ENCODE peak calls at places on chromosomes 16 and 17, in ten cellular contexts. J is cardiac muscle cell, S is lung, W is right atrium auricular region, G is left ventricle myocardium inferior, R is ovary, E is heart left ventricle, I is pancreas, B is GM23248, T is tibial artery. A is an unnamed sample. For H3K4me1, the result is how much of the 10 kb centered on the place peaks cover.

GRCh38 chr16:66315210-66315825 is 51.2 kb upstream of the CDH5 start:
- DNase-seq in J (peak), S (peak), W (peak), G (peak), R (peak), E (peak), I (peak), B (peak), T (peak), A (peak)

GRCh38 chr16:21005008-21005407 is 104.4 kb downstream of the LYRM1 start:
- DNase-seq in J (no peak), S (no peak), W (no peak), G (no peak), R (no peak), E (no peak), I (no peak), B (no peak), T (no peak), A (no peak)

GRCh38 chr16:22665803-22666202 is 148.2 kb upstream of the HS3ST2 start:
- DNase-seq in J (no peak), S (no peak), W (peak), G (no peak), R (no peak), E (no peak), I (no peak), B (no peak), T (no peak), A (no peak)

GRCh38 chr16:28494141-28494851 is at the start of gene APOBR:
- DNase-seq in J (no peak), S (peak), W (no peak), G (peak), R (no peak), E (peak), I (no peak), B (no peak), T (no peak), A (no peak)

GRCh38 chr16:5042574-5043171 is 8.9 kb upstream of the NAGPA start:
- DNase-seq in J (peak), S (no peak), W (no peak), G (no peak), R (no peak), E (no peak), I (peak), B (peak), T (no peak), A (no peak)

GRCh38 chr17:59428896-59429460 is 97.5 kb downstream of the YPEL2 start:
- DNase-seq in J (no peak), S (no peak), W (no peak), G (no peak), R (no peak), E (no peak), I (no peak), B (no peak), T (no peak), A (no peak)

GRCh38 chr16:68644715-68645493 is at the start of gene CDH3:
- DNase-seq in J (peak), S (peak), W (no peak), G (no peak), R (peak), E (no peak), I (peak), B (peak), T (no peak), A (peak)

GRCh38 chr16:13557476-13557875 is 362.5 kb upstream of the ERCC4 start:
- DNase-seq in J (no peak), S (no peak), W (no peak), G (no peak), R (no peak), E (no peak), I (no peak), B (no peak), T (no peak), A (no peak)

GRCh38 chr16:27585200-27585599 is 35.3 kb downstream of the KATNIP start:
- DNase-seq in J (no peak), S (no peak), W (no peak), G (no peak), R (no peak), E (no peak), I (no peak), B (no peak), T (no peak), A (no peak)

GRCh38 chr16:30185683-30186421 is 2.5 kb downstream of the CORO1A start:
- DNase-seq in J (no peak), S (peak), W (no peak), G (peak), R (no peak), E (peak), I (peak), B (no peak), T (peak), A (peak)

GRCh38 chr16:88570691-88571092 is 489 bp downstream of the ZC3H18 start:
- DNase-seq in J (peak), S (no peak), W (no peak), G (no peak), R (no peak), E (no peak), I (no peak), B (peak), T (no peak), A (no peak)

GRCh38 chr17:61360318-61360717 is 39.3 kb upstream of the TBX2 start:
- DNase-seq in J (no peak), S (no peak), W (no peak), G (no peak), R (no peak), E (no peak), I (no peak), B (no peak), T (no peak), A (no peak)
- H3K4me1 ChIP-seq in J (under half), S (under half), W (under half), G (under half), R (under half), E (under half), I (under half), B (under half), T (under half), A (under half)

GRCh38 chr16:17414421-17414820 is 56.3 kb downstream of the XYLT1 start:
- DNase-seq in J (no peak), S (no peak), W (no peak), G (no peak), R (no peak), E (no peak), I (no peak), B (no peak), T (no peak), A (no peak)
- H3K4me3 ChIP-seq in J (no peak), S (no peak), W (no peak), G (no peak), R (no peak), E (no peak), I (no peak), B (no peak), T (no peak), A (no peak)

GRCh38 chr17:57609878-57610270 is 135.2 kb downstream of the CCDC182 start:
- DNase-seq in J (no peak), S (no peak), W (no peak), G (no peak), R (no peak), E (no peak), I (peak), B (no peak), T (no peak), A (no peak)

GRCh38 chr17:57607553-57608120 is 137.5 kb downstream of the CCDC182 start:
- DNase-seq in J (no peak), S (no peak), W (no peak), G (no peak), R (no peak), E (no peak), I (peak), B (peak), T (peak), A (no peak)

GRCh38 chr17:57606111-57606875 is 138.8 kb downstream of the CCDC182 start:
- DNase-seq in J (no peak), S (no peak), W (no peak), G (no peak), R (no peak), E (no peak), I (peak), B (no peak), T (no peak), A (no peak)

GRCh38 chr17:57608369-57609124 is 136.6 kb downstream of the CCDC182 start:
- DNase-seq in J (no peak), S (no peak), W (no peak), G (no peak), R (no peak), E (no peak), I (no peak), B (no peak), T (peak), A (no peak)

GRCh38 chr17:57609125-57609877 is 135.8 kb downstream of the CCDC182 start:
- DNase-seq in J (no peak), S (no peak), W (no peak), G (no peak), R (no peak), E (no peak), I (peak), B (no peak), T (peak), A (no peak)
- H3K4me1 ChIP-seq in J (under half), S (under half), W (under half), G (under half), R (under half), E (under half), I (under half), B (under half), T (under half), A (under half)

GRCh38 chr17:82722341-82723013 is 6.0 kb downstream of the FN3KRP start:
- DNase-seq in J (no peak), S (no peak), W (no peak), G (no peak), R (no peak), E (no peak), I (no peak), B (no peak), T (no peak), A (no peak)
- H3K4me3 ChIP-seq in J (no peak), S (no peak), W (no peak), G (no peak), R (no peak), E (no peak), I (no peak), B (no peak), T (no peak), A (no peak)

A was measured in uterus.